ENCODE peak calls at places on chromosomes 6 and 20, in four cellular contexts. B is substantia nigra, N is thoracic aorta, Z is A549. J is an unnamed sample.

GRCh38 chr20:50141811-50142561 is 11.5 kb downstream of the PEDS1 start:
- DNase-seq in B (no peak), N (no peak), Z (no peak), J (no peak)

GRCh38 chr6:34584694-34585093 is 28.6 kb upstream of the SPDEF start:
- DNase-seq in B (no peak), Z (no peak), N (no peak), J (no peak)

GRCh38 chr6:44339763-44340625 is 2.5 kb upstream of the SPATS1 start:
- DNase-seq in Z (peak), B (no peak), N (no peak), J (peak)

GRCh38 chr20:61877776-61878477 is 187.8 kb downstream of the TAF4 start:
- DNase-seq in B (no peak), N (no peak), Z (no peak), J (no peak)

GRCh38 chr20:57659789-57660509 is 39.7 kb upstream of the ZBP1 start:
- DNase-seq in B (no peak), N (peak), Z (no peak), J (no peak)

GRCh38 chr20:9339708-9340107 is 174.7 kb upstream of the LAMP5 start:
- DNase-seq in N (no peak), Z (no peak), B (no peak), J (no peak)

GRCh38 chr6:161984707-161985106 is 710.8 kb upstream of the AGPAT4 start:
- DNase-seq in Z (no peak), N (no peak), B (no peak), J (no peak)

GRCh38 chr6:109105681-109106080 is 10.4 kb downstream of the CEP57L1 start:
- DNase-seq in B (no peak), N (no peak), Z (no peak), J (no peak)

GRCh38 chr20:39112196-39112743 is 150.1 kb downstream of the DHX35 start:
- DNase-seq in B (no peak), N (no peak), Z (peak), J (no peak)

GRCh38 chr20:23609486-23610109 is 3.9 kb upstream of the CST9 start:
- DNase-seq in Z (no peak), N (no peak), B (no peak), J (no peak)

GRCh38 chr6:346389-347030 is 45.0 kb upstream of the IRF4 start:
- DNase-seq in B (no peak), N (no peak), Z (no peak), J (no peak)

GRCh38 chr20:17024513-17025105 is 202.2 kb upstream of the PCSK2 start:
- DNase-seq in Z (peak), B (no peak), N (no peak), J (no peak)

GRCh38 chr6:40308533-40309306 is 278.4 kb downstream of the LRFN2 start:
- DNase-seq in Z (peak), N (peak), B (peak), J (no peak)

GRCh38 chr6:20126102-20126752 is 86.0 kb downstream of the MBOAT1 start:
- DNase-seq in B (no peak), Z (no peak), N (no peak), J (no peak)

GRCh38 chr6:166561766-166562165 is 24.7 kb downstream of the RAMACL start:
- DNase-seq in Z (no peak), B (no peak), N (no peak), J (no peak)

GRCh38 chr20:24784607-24785006 is 164.5 kb upstream of the CST7 start:
- DNase-seq in Z (no peak), N (no peak), B (no peak), J (no peak)
- H3K27ac ChIP-seq in Z (no peak), N (no peak), B (no peak), J (no peak)

GRCh38 chr20:14838663-14839650 is 501.5 kb upstream of the FLRT3 start:
- DNase-seq in N (no peak), Z (no peak), B (no peak), J (no peak)
- H3K27ac ChIP-seq in N (no peak), Z (no peak), B (no peak), J (no peak)

DNA sequence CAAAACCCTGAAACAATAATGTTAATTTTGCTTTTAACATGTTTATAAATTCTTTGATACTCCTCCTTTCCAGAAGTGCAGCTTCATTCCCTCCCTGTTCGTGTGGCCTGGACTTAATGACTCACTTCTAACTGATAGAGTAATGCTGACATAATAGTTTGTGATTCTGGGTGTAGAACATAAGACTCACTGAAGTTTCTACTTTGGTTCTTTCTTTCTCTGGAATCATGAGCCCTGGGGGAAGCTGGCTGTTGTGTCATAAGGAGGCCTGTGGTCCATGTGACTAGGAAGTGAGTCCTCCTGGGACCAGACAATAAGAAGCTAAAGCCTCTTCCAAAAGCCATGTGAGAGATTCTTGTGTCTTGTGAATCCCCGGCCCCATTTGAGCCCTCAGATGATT is 30.5 kb upstream of the HLA-G start:
- DNase-seq in N (no peak), B (no peak), Z (peak), J (peak)
- H3K27ac ChIP-seq in N (no peak), B (no peak), Z (no peak), J (peak)

GRCh38 chr20:59807909-59808728 is 125.3 kb downstream of the SYCP2 start:
- DNase-seq in B (no peak), N (no peak), Z (no peak), J (no peak)

GRCh38 chr20:59804347-59804746 is 129.1 kb downstream of the SYCP2 start:
- DNase-seq in B (no peak), N (no peak), Z (no peak), J (no peak)

GRCh38 chr20:59805266-59805665 is 128.2 kb downstream of the SYCP2 start:
- DNase-seq in B (no peak), N (no peak), Z (no peak), J (no peak)

GRCh38 chr20:59806578-59806975 is 126.9 kb downstream of the SYCP2 start:
- DNase-seq in Z (no peak), B (no peak), N (no peak), J (no peak)

GRCh38 chr20:59805786-59806577 is 127.5 kb downstream of the SYCP2 start:
- DNase-seq in B (no peak), N (no peak), Z (no peak), J (no peak)
- H3K27ac ChIP-seq in B (no peak), N (no peak), Z (no peak), J (no peak)

DNA sequence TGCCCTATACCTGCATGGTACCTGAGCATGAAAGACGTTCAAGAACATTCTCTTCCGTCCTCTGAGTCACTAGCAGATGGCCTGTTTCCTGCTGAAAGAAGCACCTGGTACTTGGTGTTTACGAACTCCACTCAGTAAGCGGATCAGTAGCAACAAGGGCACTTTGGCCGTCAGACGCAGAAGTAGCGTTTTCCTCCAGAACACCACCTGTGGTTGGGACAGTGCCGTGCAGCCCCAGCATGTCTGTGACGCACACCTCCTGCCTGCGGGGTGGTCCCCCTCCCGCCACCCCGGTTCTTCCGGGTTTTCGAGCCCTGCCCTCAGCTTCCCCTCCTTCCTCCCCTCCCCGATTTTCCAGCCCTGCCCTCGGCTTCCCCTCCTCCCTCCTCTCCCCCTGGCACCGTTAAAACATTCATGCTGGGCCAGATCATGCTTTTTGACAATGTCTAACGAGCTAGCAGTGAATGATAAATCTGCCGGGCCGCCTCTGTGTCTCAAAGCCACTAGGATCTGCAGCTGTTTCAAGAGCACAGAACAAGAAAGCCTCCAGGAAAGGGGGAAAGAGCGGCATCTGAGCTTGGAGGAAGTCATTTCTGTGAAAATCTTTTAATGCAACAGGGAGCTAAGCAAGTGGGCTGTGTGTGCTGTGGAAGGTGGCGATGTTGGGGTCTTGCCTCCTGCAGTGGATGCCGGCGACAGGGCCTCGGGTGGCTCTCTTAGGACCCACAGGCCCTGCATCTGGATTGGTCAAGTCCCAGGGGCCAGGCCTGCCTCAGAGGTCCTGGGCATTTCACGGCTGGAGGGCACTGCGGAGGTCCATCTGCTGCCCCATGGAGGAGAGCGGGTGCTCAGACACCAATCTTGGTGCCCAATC is 207.9 kb downstream of the ERMARD start:
- DNase-seq in N (no peak), Z (no peak), B (no peak), J (no peak)
- H3K27ac ChIP-seq in N (no peak), Z (no peak), B (no peak), J (no peak)

GRCh38 chr20:21981179-21981578 is 275.7 kb downstream of the PAX1 start:
- DNase-seq in N (no peak), Z (peak), B (no peak), J (no peak)

GRCh38 chr20:21982559-21982958 is 277.1 kb downstream of the PAX1 start:
- DNase-seq in Z (no peak), B (no peak), N (no peak), J (no peak)

DNA sequence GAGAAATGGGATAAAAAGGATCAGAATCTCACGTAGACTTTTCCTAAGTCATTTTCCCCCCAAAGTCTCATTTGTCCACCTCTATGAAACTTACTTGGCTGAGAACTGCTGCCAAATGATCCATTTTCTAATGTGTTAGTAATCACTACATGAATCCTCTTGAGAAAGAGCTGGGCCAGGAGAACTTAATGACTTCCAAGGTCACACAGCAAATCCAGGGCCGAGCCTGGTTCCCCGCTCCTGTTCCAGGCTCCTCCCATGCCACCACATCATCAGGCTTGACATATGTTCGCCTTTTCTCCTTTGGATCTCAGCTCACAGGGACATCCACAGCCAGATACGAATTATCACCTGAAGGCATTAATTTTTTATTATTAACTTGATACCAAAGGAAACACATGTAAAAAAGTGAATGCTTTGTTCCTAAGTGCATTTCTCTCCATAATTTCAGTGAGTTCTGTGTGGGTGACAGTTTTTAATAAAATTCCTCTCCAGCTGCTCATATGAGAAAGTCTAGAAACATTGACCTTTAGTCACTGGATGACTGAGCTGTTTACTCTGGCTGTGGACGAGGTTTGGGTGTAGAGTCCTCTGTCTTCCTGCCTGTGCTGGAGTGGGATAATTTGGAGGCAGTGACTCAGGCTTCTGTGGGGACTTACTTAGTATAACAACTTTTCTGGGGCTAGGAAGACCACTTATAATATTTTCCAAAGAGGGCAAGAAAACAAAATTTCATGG is 276.3 kb downstream of the PAX1 start:
- DNase-seq in Z (peak), N (no peak), B (no peak), J (no peak)
- H3K27ac ChIP-seq in Z (no peak), N (no peak), B (no peak), J (no peak)

GRCh38 chr6:38283734-38284362 is 355.9 kb downstream of the BTBD9 start:
- DNase-seq in B (no peak), N (no peak), Z (no peak), J (peak)

GRCh38 chr6:38282911-38283310 is 356.8 kb downstream of the BTBD9 start:
- DNase-seq in Z (no peak), B (no peak), N (no peak), J (no peak)

GRCh38 chr6:38281131-38281530 is 358.6 kb downstream of the BTBD9 start:
- DNase-seq in N (no peak), Z (no peak), B (no peak), J (no peak)

GRCh38 chr6:38279423-38279822 is 360.3 kb downstream of the BTBD9 start:
- DNase-seq in N (no peak), B (no peak), Z (no peak), J (no peak)

GRCh38 chr6:38279945-38280588 is 359.7 kb downstream of the BTBD9 start:
- DNase-seq in B (no peak), N (no peak), Z (no peak), J (no peak)
- H3K27ac ChIP-seq in B (peak), N (no peak), Z (no peak), J (no peak)

DNA sequence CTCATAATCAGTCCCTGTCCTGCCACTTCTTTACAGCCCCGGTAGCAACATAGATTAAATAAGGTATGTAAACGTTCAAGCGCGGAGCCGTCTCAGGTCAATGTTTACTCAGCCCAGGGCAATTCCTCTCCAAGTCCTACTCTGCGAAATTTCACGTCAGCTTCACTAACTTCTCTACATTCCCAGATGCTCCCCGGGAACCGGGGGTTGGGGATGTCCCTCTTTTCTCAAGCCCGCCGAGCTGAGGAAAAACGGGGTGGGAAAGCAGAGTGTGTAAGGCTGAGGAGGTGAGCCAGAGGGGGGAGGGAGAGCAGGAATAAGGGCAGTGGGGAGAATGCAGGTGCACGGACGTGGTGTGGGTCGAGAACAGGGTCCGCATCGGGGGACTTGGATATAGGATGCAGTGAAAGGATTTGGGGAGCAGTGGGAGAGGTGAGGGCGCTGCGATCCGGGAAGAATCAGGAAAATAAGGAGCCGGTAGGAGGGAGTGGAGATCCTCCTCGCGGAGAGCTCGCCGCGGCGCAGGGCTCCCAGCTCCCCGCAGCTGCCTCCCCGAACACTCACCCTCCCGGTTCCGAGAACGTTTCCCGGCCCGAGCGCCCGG is 469 bp upstream of the TP53INP2 start:
- DNase-seq in B (no peak), N (no peak), Z (no peak), J (no peak)
- H3K27ac ChIP-seq in B (peak), N (peak), Z (peak), J (peak)

DNA sequence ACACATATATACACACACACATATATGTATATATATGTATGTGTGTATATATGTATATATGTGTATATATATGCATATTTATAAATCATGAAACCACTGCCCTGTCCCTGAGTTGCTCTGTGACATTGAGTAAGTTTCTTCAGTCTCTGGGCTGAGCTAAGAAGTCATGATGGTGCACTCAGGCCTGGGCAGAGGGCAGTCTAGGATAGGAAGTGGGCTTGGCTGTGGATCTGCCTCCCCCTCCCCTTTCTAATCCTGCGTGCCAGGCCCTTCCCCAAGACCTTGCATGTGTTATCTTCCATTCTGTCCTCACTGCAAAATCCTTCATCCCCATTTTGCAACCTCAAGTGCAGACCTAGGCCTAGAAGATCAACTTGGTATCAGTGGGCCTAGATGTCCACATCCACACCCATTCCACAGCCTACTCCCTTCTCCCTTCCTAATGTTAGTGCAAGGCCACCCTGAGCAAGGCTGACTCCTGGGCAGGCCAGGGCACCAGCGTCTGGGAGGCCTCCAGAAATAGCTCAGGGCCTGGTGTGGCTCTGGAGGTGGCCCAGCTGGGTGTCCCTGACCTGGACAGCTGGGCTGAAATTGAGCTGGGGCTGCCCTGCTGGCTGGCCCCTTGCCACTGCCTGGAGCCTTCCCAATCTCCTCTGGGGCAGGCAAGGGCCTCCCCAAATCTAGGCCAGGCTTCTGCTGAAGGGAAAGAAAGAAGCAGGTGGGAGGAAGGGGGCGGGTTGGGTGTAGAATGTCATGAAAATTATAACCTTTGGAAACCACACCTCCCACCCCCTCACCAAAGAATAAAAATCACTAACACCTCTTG is 1.9 kb downstream of the FAM110A start:
- DNase-seq in B (no peak), N (no peak), Z (no peak), J (no peak)
- H3K27ac ChIP-seq in B (no peak), N (no peak), Z (no peak), J (no peak)

DNA sequence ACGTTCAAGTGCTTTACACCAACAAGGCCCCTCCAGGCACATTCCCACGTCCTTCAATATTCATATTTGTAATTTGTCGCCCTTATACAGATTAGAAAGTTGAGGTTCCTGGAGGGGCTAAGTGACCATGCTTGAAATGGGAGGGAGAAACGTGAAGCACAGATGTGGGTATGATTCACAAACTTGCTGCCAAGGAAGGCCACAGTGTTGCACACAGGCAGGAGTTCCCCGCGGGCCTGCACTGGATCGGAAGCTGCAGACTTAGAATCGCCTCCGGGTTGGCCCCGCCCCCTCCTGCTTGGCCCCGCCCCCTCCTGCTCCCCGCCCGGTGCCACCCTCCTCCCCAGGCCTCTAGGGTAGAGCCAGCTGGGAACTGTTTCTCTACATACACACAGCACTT is 58.2 kb upstream of the QKI start:
- DNase-seq in Z (no peak), B (peak), N (no peak), J (no peak)
- H3K27ac ChIP-seq in Z (no peak), B (peak), N (no peak), J (no peak)